ENCODE peak calls at places on chromosomes 6 and 20, in eight cellular contexts. F, W, T, X, K, U, P and M are unnamed samples.

GRCh38 chr6:135722679-135723078 is 128.8 kb upstream of the PDE7B start:
- DNase-seq in F (no peak), W (peak; percentile 86), T (no peak), X (no peak), K (no peak), U (no peak), P (no peak), M (no peak)

GRCh38 chr6:40436685-40437604 is 150.2 kb downstream of the LRFN2 start:
- DNase-seq in F (no peak), W (no peak), T (no peak), X (no peak), K (no peak), U (no peak), P (no peak), M (no peak)

GRCh38 chr6:158789115-158789917 is 29.9 kb downstream of the EZR start:
- DNase-seq in F (peak; percentile 39), W (no peak), T (no peak), X (no peak), K (no peak), U (no peak), P (no peak), M (no peak)

GRCh38 chr6:31972709-31973350 is 892 bp upstream of the DXO start:
- DNase-seq in F (peak; percentile 23), W (no peak), T (no peak), X (no peak), K (no peak), U (no peak), P (peak; percentile 21), M (no peak)

GRCh38 chr20:6006603-6006949 is 47.3 kb downstream of the LRRN4 start:
- DNase-seq in F (no peak), W (no peak), T (peak; percentile 15), X (peak; percentile 26), K (no peak), U (no peak), P (no peak), M (no peak)

GRCh38 chr6:152296648-152297376 is 340.4 kb downstream of the SYNE1 start:
- DNase-seq in F (no peak), W (no peak), T (no peak), X (no peak), K (no peak), U (no peak), P (no peak), M (no peak)

GRCh38 chr6:27290850-27291208 is 21.2 kb downstream of the POM121L2 start:
- DNase-seq in F (no peak), W (no peak), T (no peak), X (no peak), K (no peak), U (no peak), P (no peak), M (no peak)

GRCh38 chr6:130020106-130020851 is 1.9 kb downstream of the L3MBTL3 start:
- DNase-seq in F (peak; percentile 54), W (no peak), T (peak; percentile 33), X (peak; percentile 48), K (peak; percentile 31), U (peak; percentile 89), P (peak; percentile 65), M (peak; percentile 71)

GRCh38 chr20:24764825-24765224 is 184.2 kb upstream of the CST7 start:
- DNase-seq in F (no peak), W (no peak), T (no peak), X (no peak), K (no peak), U (peak; percentile 69), P (no peak), M (peak; percentile 56)

GRCh38 chr6:168216741-168217140 is 102.8 kb downstream of the DACT2 start:
- DNase-seq in F (no peak), W (no peak), T (no peak), X (no peak), K (no peak), U (no peak), P (no peak), M (no peak)

GRCh38 chr20:56691325-56691990 is 62.4 kb downstream of the TFAP2C start:
- DNase-seq in F (no peak), W (no peak), T (no peak), X (no peak), K (no peak), U (no peak), P (no peak), M (no peak)

GRCh38 chr20:46111028-46111835 is 6.9 kb upstream of the CD40 start:
- DNase-seq in F (peak; percentile 54), W (no peak), T (no peak), X (peak; percentile 24), K (no peak), U (no peak), P (no peak), M (no peak)

GRCh38 chr6:170116643-170117042 is 174.2 kb downstream of the DLL1 start:
- DNase-seq in F (no peak), W (no peak), T (peak; percentile 3), X (no peak), K (no peak), U (no peak), P (peak; percentile 42), M (peak; percentile 56)

GRCh38 chr6:3789018-3789895 is 37.7 kb upstream of the PXDC1 start:
- DNase-seq in F (no peak), W (no peak), T (no peak), X (no peak), K (no peak), U (peak; percentile 37), P (no peak), M (no peak)

GRCh38 chr6:122495612-122496011 is 24.0 kb upstream of the SERINC1 start:
- DNase-seq in F (peak; percentile 6), W (no peak), T (no peak), X (no peak), K (no peak), U (no peak), P (no peak), M (no peak)

GRCh38 chr6:106160189-106160588 is 74.1 kb downstream of the PRDM1 start:
- DNase-seq in F (no peak), W (no peak), T (no peak), X (no peak), K (no peak), U (no peak), P (no peak), M (no peak)

GRCh38 chr6:16854986-16855385 is 93.7 kb upstream of the ATXN1 start:
- DNase-seq in F (peak; percentile 24), W (no peak), T (no peak), X (no peak), K (no peak), U (no peak), P (no peak), M (no peak)

GRCh38 chr6:37807656-37808055 is 11.9 kb upstream of the ZFAND3 start:
- DNase-seq in F (no peak), W (no peak), T (no peak), X (no peak), K (no peak), U (peak; percentile 45), P (no peak), M (no peak)
- TF ChIP-seq CTCF in F (no peak), W (no peak), T (peak; percentile 15), X (no peak), K (no peak), U (no peak), P (no peak), M (peak; percentile 12)

GRCh38 chr6:146381486-146381885 is 162.1 kb upstream of the RAB32 start:
- DNase-seq in F (no peak), W (no peak), T (no peak), X (no peak), K (no peak), U (no peak), P (no peak), M (no peak)
- TF ChIP-seq CTCF in F (no peak), W (peak; percentile 24), T (no peak), X (no peak), K (no peak), U (peak; percentile 15), P (no peak), M (peak; percentile 45)

GRCh38 chr20:63452341-63453028 is 20.0 kb downstream of the KCNQ2 start:
- DNase-seq in F (no peak), W (no peak), T (no peak), X (no peak), K (no peak), U (no peak), P (no peak), M (no peak)

GRCh38 chr20:63455568-63455859 is 16.9 kb downstream of the KCNQ2 start:
- DNase-seq in F (no peak), W (no peak), T (no peak), X (no peak), K (no peak), U (no peak), P (no peak), M (no peak)

GRCh38 chr20:63456429-63457284 is 15.8 kb downstream of the KCNQ2 start:
- DNase-seq in F (no peak), W (no peak), T (peak; percentile 70), X (no peak), K (no peak), U (no peak), P (no peak), M (no peak)

GRCh38 chr20:63453029-63453523 is 19.4 kb downstream of the KCNQ2 start:
- DNase-seq in F (peak; percentile 58), W (no peak), T (no peak), X (no peak), K (no peak), U (no peak), P (no peak), M (no peak)

GRCh38 chr20:63454729-63455567 is 17.5 kb downstream of the KCNQ2 start:
- DNase-seq in F (no peak), W (no peak), T (no peak), X (no peak), K (no peak), U (no peak), P (no peak), M (no peak)
- TF ChIP-seq CTCF in F (no peak), W (no peak), T (no peak), X (no peak), K (no peak), U (no peak), P (no peak), M (no peak)

GRCh38 chr20:1947535-1947846 is 46.4 kb downstream of the PDYN start:
- DNase-seq in F (no peak), W (no peak), T (no peak), X (no peak), K (no peak), U (no peak), P (no peak), M (no peak)

GRCh38 chr20:1946762-1947534 is 46.9 kb downstream of the PDYN start:
- DNase-seq in F (no peak), W (no peak), T (peak; percentile 31), X (peak; percentile 33), K (peak; percentile 34), U (peak; percentile 86), P (peak; percentile 81), M (no peak)

GRCh38 chr20:1945660-1946059 is 48.2 kb downstream of the PDYN start:
- DNase-seq in F (no peak), W (no peak), T (no peak), X (no peak), K (no peak), U (no peak), P (no peak), M (no peak)

GRCh38 chr20:1945134-1945618 is 48.7 kb downstream of the PDYN start:
- DNase-seq in F (no peak), W (no peak), T (peak; percentile 41), X (peak; percentile 27), K (no peak), U (peak; percentile 87), P (peak; percentile 68), M (no peak)

DNA sequence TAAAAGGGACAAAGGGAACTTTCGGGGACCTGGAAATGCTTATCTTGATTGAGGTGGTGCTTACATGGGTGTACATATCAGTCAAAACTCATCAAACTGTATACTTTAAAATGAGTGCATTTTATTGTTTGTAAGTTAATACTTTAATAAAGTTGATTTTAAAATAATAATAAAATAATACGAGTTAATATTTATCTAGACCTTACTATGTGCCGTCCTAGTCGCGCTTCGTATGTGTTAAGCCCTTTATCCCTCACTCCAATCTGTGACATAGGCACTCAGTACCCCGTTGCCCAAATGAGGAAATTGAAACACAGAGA is 47.5 kb downstream of the PDYN start:
- DNase-seq in F (no peak), W (no peak), T (no peak), X (no peak), K (no peak), U (no peak), P (no peak), M (no peak)
- TF ChIP-seq CTCF in F (no peak), W (no peak), T (no peak), X (no peak), K (no peak), U (no peak), P (no peak), M (no peak)